ENCODE peak calls at places on chromosomes 1 and 21, in ten cellular contexts. H is PC-3; X is substantia nigra; B is stimulated activated CD4-positive, alpha-beta T cell treated with anti-CD3 and anti-CD28 coated beads, Interleukin-4, amount 100 ng/mL, for 1 hour; G is small intestine; D is kidney glomerular epithelial cell; N is CD4-positive, alpha-beta T cell; O is non-pigmented ciliary epithelial cell; E is T-cell; W is T1000. I is an unnamed sample.

GRCh38 chr1:183493540-183494245 is 21.4 kb downstream of the SMG7 start:
- DNase-seq in H (peak), X (no peak), B (no peak), G (no peak), D (no peak), N (no peak), O (no peak), E (no peak), W (no peak), I (no peak)

GRCh38 chr21:27423073-27423472 is 456.2 kb upstream of the ADAMTS5 start:
- DNase-seq in H (peak), X (no peak), B (no peak), G (no peak), D (peak), N (no peak), O (peak), E (no peak), W (peak), I (no peak)

GRCh38 chr1:30444850-30445249 is 278.5 kb downstream of the MATN1 start:
- DNase-seq in H (no peak), X (no peak), B (no peak), G (no peak), D (no peak), N (no peak), O (no peak), E (no peak), W (no peak), I (no peak)

GRCh38 chr1:181251713-181252075 is 163.2 kb downstream of the IER5 start:
- DNase-seq in H (no peak), X (no peak), B (no peak), G (no peak), D (no peak), N (no peak), O (no peak), E (no peak), W (no peak), I (no peak)

GRCh38 chr1:145859491-145860159 is 744 bp upstream of the PIAS3 start:
- DNase-seq in H (peak), X (peak), B (peak), G (peak), D (peak), N (peak), O (no peak), E (peak), W (peak), I (peak)

GRCh38 chr1:246012271-246012854 is 494.7 kb downstream of the SMYD3 start:
- DNase-seq in H (peak), X (no peak), B (no peak), G (peak), D (peak), N (no peak), O (no peak), E (no peak), W (no peak), I (peak)

GRCh38 chr1:150259758-150260669 is 2.4 kb downstream of the CA14 start:
- DNase-seq in H (peak), X (no peak), B (no peak), G (peak), D (no peak), N (no peak), O (no peak), E (no peak), W (no peak), I (no peak)

GRCh38 chr1:17139637-17140036 is 20.4 kb upstream of the PADI2 start:
- DNase-seq in H (no peak), X (no peak), B (no peak), G (no peak), D (no peak), N (no peak), O (no peak), E (no peak), W (no peak), I (no peak)

GRCh38 chr1:11736746-11737639 is 1.1 kb downstream of the AGTRAP start:
- DNase-seq in H (peak), X (peak), B (peak), G (peak), D (peak), N (no peak), O (peak), E (peak), W (no peak), I (peak)

GRCh38 chr21:42357307-42357706 is 6.5 kb upstream of the TFF2 start:
- DNase-seq in H (no peak), X (no peak), B (no peak), G (no peak), D (no peak), N (no peak), O (no peak), E (no peak), W (no peak), I (no peak)

GRCh38 chr1:100624886-100625430 is 87.0 kb downstream of the GPR88 start:
- DNase-seq in H (no peak), X (no peak), B (no peak), G (no peak), D (peak), N (no peak), O (no peak), E (no peak), W (no peak), I (no peak)

GRCh38 chr1:27293915-27294314 is 28.0 kb upstream of the TMEM222 start:
- DNase-seq in H (no peak), X (no peak), B (no peak), G (no peak), D (no peak), N (no peak), O (no peak), E (no peak), W (no peak), I (no peak)

GRCh38 chr1:241485554-241485992 is 34.0 kb downstream of the FH start:
- DNase-seq in H (peak), X (no peak), B (no peak), G (peak), D (peak), N (no peak), O (no peak), E (no peak), W (no peak), I (peak)

GRCh38 chr1:62508187-62508758 is 71.4 kb downstream of the USP1 start:
- DNase-seq in H (peak), X (no peak), B (no peak), G (peak), D (peak), N (no peak), O (peak), E (no peak), W (no peak), I (peak)

GRCh38 chr1:154334647-154335350 is 9.5 kb downstream of the ATP8B2 start:
- DNase-seq in H (peak), X (peak), B (peak), G (peak), D (peak), N (peak), O (no peak), E (peak), W (peak), I (peak)

GRCh38 chr21:26169061-26169610 is 1.4 kb downstream of the APP start:
- DNase-seq in H (peak), X (peak), B (peak), G (peak), D (peak), N (peak), O (no peak), E (peak), W (peak), I (peak)

GRCh38 chr1:205162301-205162700 is 40.5 kb upstream of the RBBP5 start:
- DNase-seq in H (no peak), X (no peak), B (no peak), G (no peak), D (no peak), N (no peak), O (no peak), E (no peak), W (no peak), I (no peak)

GRCh38 chr1:245718123-245718522 is 563.3 kb downstream of the KIF26B start:
- DNase-seq in H (no peak), X (no peak), B (no peak), G (no peak), D (no peak), N (no peak), O (no peak), E (no peak), W (no peak), I (no peak)

GRCh38 chr1:244730153-244730933 is 77.4 kb downstream of the DESI2 start:
- DNase-seq in H (peak), X (no peak), B (peak), G (peak), D (peak), N (peak), O (no peak), E (peak), W (peak), I (no peak)

GRCh38 chr1:112674440-112674985 is at the start of gene MOV10:
- DNase-seq in H (peak), X (peak), B (peak), G (peak), D (peak), N (peak), O (peak), E (peak), W (peak), I (peak)